ENCODE peak calls at places on chromosome 2, in nine cellular contexts. One of them, this sample, is unnamed.

GRCh38 chr2:237626813-237627451 is 455 bp upstream of the LRRFIP1 start:
- DNase-seq in activated naive CD4-positive, alpha-beta T cell treated with anti-CD3 and anti-CD28 coated beads, Interleukin-2, amount 50 U/mL, for 72 hours: no peak
- DNase-seq in non-pigmented ciliary epithelial cell: no peak
- DNase-seq in NCI-H1930: no peak
- DNase-seq in NCI-H1092 treated with DMSO at 0.1 percent for 48 hours: no peak
- DNase-seq in stimulated activated naive B cell treated with anti-CD40 and anti-IgM and Interleukin-4, amounts not matched to agents 10 μg/mL and 1 μg/mL and 100 μg/mL, for 72 hours: no peak
- DNase-seq in NCI-H187 treated with DMSO at 0.1 percent for 48 hours: no peak
- DNase-seq in astrocyte: no peak
- DNase-seq in H1: peak; percentile 64
- DNase-seq in this sample: no peak

GRCh38 chr2:73252238-73253027 is 18.3 kb downstream of the CCT7 start:
- DNase-seq in H1: no peak
- DNase-seq in non-pigmented ciliary epithelial cell: no peak
- DNase-seq in NCI-H187 treated with DMSO at 0.1 percent for 48 hours: no peak
- DNase-seq in activated naive CD4-positive, alpha-beta T cell treated with anti-CD3 and anti-CD28 coated beads, Interleukin-2, amount 50 U/mL, for 72 hours: no peak
- DNase-seq in stimulated activated naive B cell treated with anti-CD40 and anti-IgM and Interleukin-4, amounts not matched to agents 10 μg/mL and 1 μg/mL and 100 μg/mL, for 72 hours: no peak
- DNase-seq in astrocyte: no peak
- DNase-seq in NCI-H1092 treated with DMSO at 0.1 percent for 48 hours: no peak
- DNase-seq in NCI-H1930: no peak
- DNase-seq in this sample: no peak

GRCh38 chr2:127217470-127218325 is 2.4 kb downstream of the CYP27C1 start:
- DNase-seq in H1: no peak
- DNase-seq in activated naive CD4-positive, alpha-beta T cell treated with anti-CD3 and anti-CD28 coated beads, Interleukin-2, amount 50 U/mL, for 72 hours: no peak
- DNase-seq in non-pigmented ciliary epithelial cell: no peak
- DNase-seq in stimulated activated naive B cell treated with anti-CD40 and anti-IgM and Interleukin-4, amounts not matched to agents 10 μg/mL and 1 μg/mL and 100 μg/mL, for 72 hours: no peak
- DNase-seq in NCI-H1092 treated with DMSO at 0.1 percent for 48 hours: no peak
- DNase-seq in astrocyte: peak; percentile 32
- DNase-seq in NCI-H187 treated with DMSO at 0.1 percent for 48 hours: no peak
- DNase-seq in NCI-H1930: no peak
- DNase-seq in this sample: peak; percentile 94

GRCh38 chr2:144679942-144680341 is 160.0 kb upstream of the ZEB2 start:
- DNase-seq in NCI-H187 treated with DMSO at 0.1 percent for 48 hours: no peak
- DNase-seq in activated naive CD4-positive, alpha-beta T cell treated with anti-CD3 and anti-CD28 coated beads, Interleukin-2, amount 50 U/mL, for 72 hours: no peak
- DNase-seq in stimulated activated naive B cell treated with anti-CD40 and anti-IgM and Interleukin-4, amounts not matched to agents 10 μg/mL and 1 μg/mL and 100 μg/mL, for 72 hours: no peak
- DNase-seq in NCI-H1092 treated with DMSO at 0.1 percent for 48 hours: peak; percentile 14
- DNase-seq in non-pigmented ciliary epithelial cell: no peak
- DNase-seq in NCI-H1930: no peak
- DNase-seq in astrocyte: no peak
- DNase-seq in H1: no peak
- DNase-seq in this sample: no peak

GRCh38 chr2:32863803-32864202 is 83.0 kb upstream of the LTBP1 start:
- DNase-seq in NCI-H187 treated with DMSO at 0.1 percent for 48 hours: no peak
- DNase-seq in NCI-H1092 treated with DMSO at 0.1 percent for 48 hours: no peak
- DNase-seq in activated naive CD4-positive, alpha-beta T cell treated with anti-CD3 and anti-CD28 coated beads, Interleukin-2, amount 50 U/mL, for 72 hours: no peak
- DNase-seq in non-pigmented ciliary epithelial cell: no peak
- DNase-seq in NCI-H1930: no peak
- DNase-seq in H1: no peak
- DNase-seq in stimulated activated naive B cell treated with anti-CD40 and anti-IgM and Interleukin-4, amounts not matched to agents 10 μg/mL and 1 μg/mL and 100 μg/mL, for 72 hours: no peak
- DNase-seq in astrocyte: peak; percentile 40
- DNase-seq in this sample: peak; percentile 36

GRCh38 chr2:73085691-73086090 is 14.2 kb upstream of the SFXN5 start:
- DNase-seq in NCI-H1930: peak; percentile 12
- DNase-seq in non-pigmented ciliary epithelial cell: no peak
- DNase-seq in astrocyte: no peak
- DNase-seq in stimulated activated naive B cell treated with anti-CD40 and anti-IgM and Interleukin-4, amounts not matched to agents 10 μg/mL and 1 μg/mL and 100 μg/mL, for 72 hours: peak; percentile 61
- DNase-seq in activated naive CD4-positive, alpha-beta T cell treated with anti-CD3 and anti-CD28 coated beads, Interleukin-2, amount 50 U/mL, for 72 hours: peak; percentile 82
- DNase-seq in NCI-H1092 treated with DMSO at 0.1 percent for 48 hours: peak; percentile 17
- DNase-seq in H1: peak; percentile 96
- DNase-seq in NCI-H187 treated with DMSO at 0.1 percent for 48 hours: no peak
- DNase-seq in this sample: peak; percentile 67

GRCh38 chr2:101277111-101277510 is 24.4 kb downstream of the CNOT11 start:
- DNase-seq in NCI-H1930: no peak
- DNase-seq in stimulated activated naive B cell treated with anti-CD40 and anti-IgM and Interleukin-4, amounts not matched to agents 10 μg/mL and 1 μg/mL and 100 μg/mL, for 72 hours: no peak
- DNase-seq in NCI-H1092 treated with DMSO at 0.1 percent for 48 hours: no peak
- DNase-seq in non-pigmented ciliary epithelial cell: no peak
- DNase-seq in H1: no peak
- DNase-seq in activated naive CD4-positive, alpha-beta T cell treated with anti-CD3 and anti-CD28 coated beads, Interleukin-2, amount 50 U/mL, for 72 hours: no peak
- DNase-seq in NCI-H187 treated with DMSO at 0.1 percent for 48 hours: no peak
- DNase-seq in astrocyte: peak; percentile 32
- DNase-seq in this sample: peak; percentile 49

GRCh38 chr2:71857632-71858031 is 290.0 kb downstream of the CYP26B1 start:
- DNase-seq in H1: no peak
- DNase-seq in activated naive CD4-positive, alpha-beta T cell treated with anti-CD3 and anti-CD28 coated beads, Interleukin-2, amount 50 U/mL, for 72 hours: no peak
- DNase-seq in stimulated activated naive B cell treated with anti-CD40 and anti-IgM and Interleukin-4, amounts not matched to agents 10 μg/mL and 1 μg/mL and 100 μg/mL, for 72 hours: no peak
- DNase-seq in NCI-H1092 treated with DMSO at 0.1 percent for 48 hours: no peak
- DNase-seq in astrocyte: no peak
- DNase-seq in NCI-H187 treated with DMSO at 0.1 percent for 48 hours: no peak
- DNase-seq in NCI-H1930: no peak
- DNase-seq in non-pigmented ciliary epithelial cell: no peak
- DNase-seq in this sample: no peak